ENCODE peak calls at places on chromosomes 3 and 15, in eight cellular contexts. F is kidney tubule cell, T is brain microvascular endothelial cell, J is IMR-90, L is fibroblast of the conjunctiva, D is breast epithelium, Y is HT1080, X is cardiac fibroblast. W is an unnamed sample.

GRCh38 chr3:127479449-127479848 is 111.1 kb downstream of the TPRA1 start:
- DNase-seq in F (no peak), T (no peak), J (no peak), L (no peak), D (no peak), Y (no peak), X (no peak), W (no peak)

GRCh38 chr3:40116478-40117162 is 192.9 kb upstream of the EIF1B start:
- DNase-seq in F (peak; percentile 83), T (peak; percentile 66), J (peak; percentile 6), L (peak; percentile 23), D (no peak), Y (peak; percentile 66), X (peak; percentile 81), W (no peak)

GRCh38 chr15:73368301-73369072 is at the start of gene HCN4:
- DNase-seq in F (peak; percentile 39), T (no peak), J (no peak), L (no peak), D (no peak), Y (no peak), X (no peak), W (no peak)

GRCh38 chr15:79028411-79028964 is 62.1 kb downstream of the RASGRF1 start:
- DNase-seq in F (peak; percentile 53), T (peak; percentile 43), J (peak; percentile 20), L (peak; percentile 5), D (no peak), Y (peak; percentile 35), X (peak; percentile 53), W (no peak)

GRCh38 chr3:59563966-59564365 is 514.1 kb upstream of the CFAP20DC start:
- DNase-seq in F (peak; percentile 71), T (no peak), J (no peak), L (no peak), D (no peak), Y (no peak), X (no peak), W (no peak)

GRCh38 chr3:106379251-106379750 is 510.5 kb upstream of the CBLB start:
- DNase-seq in F (peak; percentile 40), T (no peak), J (no peak), L (no peak), D (peak; percentile 28), Y (no peak), X (peak; percentile 5), W (no peak)

GRCh38 chr15:81235781-81236507 is 39.3 kb downstream of the IL16 start:
- DNase-seq in F (peak; percentile 92), T (peak; percentile 94), J (peak; percentile 99), L (peak; percentile 26), D (no peak), Y (peak; percentile 98), X (peak; percentile 96), W (peak; percentile 59)

GRCh38 chr15:78179906-78180305 is 30.7 kb downstream of the IDH3A start:
- DNase-seq in F (no peak), T (no peak), J (no peak), L (no peak), D (peak; percentile 10), Y (no peak), X (no peak), W (no peak)

GRCh38 chr3:178802259-178802658 is 266.0 kb downstream of the KCNMB2 start:
- DNase-seq in F (no peak), T (no peak), J (no peak), L (no peak), D (no peak), Y (no peak), X (no peak), W (no peak)

GRCh38 chr15:40902605-40903561 is 8.6 kb downstream of the VPS18 start:
- DNase-seq in F (no peak), T (no peak), J (no peak), L (no peak), D (peak; percentile 70), Y (no peak), X (peak; percentile 28), W (no peak)

GRCh38 chr3:69385723-69386483 is at the start of gene FRMD4B:
- DNase-seq in F (peak; percentile 59), T (no peak), J (no peak), L (no peak), D (peak; percentile 62), Y (peak; percentile 62), X (peak; percentile 17), W (peak; percentile 39)

GRCh38 chr3:71035314-71035713 is 548.2 kb downstream of the FOXP1 start:
- DNase-seq in F (no peak), T (peak; percentile 86), J (peak; percentile 83), L (no peak), D (no peak), Y (peak; percentile 70), X (peak; percentile 77), W (no peak)

GRCh38 chr3:45665101-45665572 is 24.1 kb upstream of the SACM1L start:
- DNase-seq in F (peak; percentile 66), T (no peak), J (peak; percentile 39), L (no peak), D (peak; percentile 53), Y (no peak), X (peak; percentile 58), W (no peak)

GRCh38 chr3:159926573-159926972 is 62.1 kb upstream of the IL12A start:
- DNase-seq in F (no peak), T (no peak), J (no peak), L (no peak), D (no peak), Y (no peak), X (no peak), W (no peak)

GRCh38 chr15:68909601-68910000 is 20.7 kb upstream of the SPESP1 start:
- DNase-seq in F (no peak), T (no peak), J (no peak), L (no peak), D (no peak), Y (no peak), X (no peak), W (no peak)

GRCh38 chr3:31439888-31440287 is 92.8 kb upstream of the STT3B start:
- DNase-seq in F (no peak), T (no peak), J (no peak), L (no peak), D (no peak), Y (peak; percentile 7), X (no peak), W (no peak)

GRCh38 chr3:171676600-171677175 is 133.6 kb downstream of the PLD1 start:
- DNase-seq in F (peak; percentile 17), T (no peak), J (no peak), L (no peak), D (no peak), Y (no peak), X (no peak), W (no peak)

GRCh38 chr3:126056681-126057546 is 27.0 kb downstream of the SLC41A3 start:
- DNase-seq in F (peak; percentile 20), T (no peak), J (peak; percentile 2), L (no peak), D (no peak), Y (peak; percentile 60), X (peak; percentile 48), W (no peak)

GRCh38 chr15:22786868-22787698 is 639 bp downstream of the NIPA1 start:
- DNase-seq in F (peak; percentile 47), T (no peak), J (no peak), L (no peak), D (no peak), Y (no peak), X (peak; percentile 39), W (no peak)

GRCh38 chr3:98814799-98815450 is 51.8 kb downstream of the ST3GAL6 start:
- DNase-seq in F (no peak), T (peak; percentile 63), J (peak; percentile 90), L (peak; percentile 35), D (no peak), Y (peak; percentile 56), X (peak; percentile 76), W (no peak)

GRCh38 chr3:62161306-62161705 is 212.0 kb downstream of the FEZF2 start:
- DNase-seq in F (no peak), T (peak; percentile 81), J (peak; percentile 64), L (no peak), D (no peak), Y (peak; percentile 25), X (peak; percentile 84), W (no peak)

GRCh38 chr3:167575000-167575399 is 78.7 kb downstream of the WDR49 start:
- DNase-seq in F (no peak), T (no peak), J (no peak), L (no peak), D (no peak), Y (no peak), X (no peak), W (no peak)

GRCh38 chr15:90907051-90907660 is 4.1 kb downstream of the MAN2A2 start:
- DNase-seq in F (no peak), T (no peak), J (no peak), L (no peak), D (no peak), Y (no peak), X (no peak), W (no peak)

GRCh38 chr3:111668912-111669488 is 73.9 kb upstream of the ZBED2 start:
- DNase-seq in F (peak; percentile 80), T (no peak), J (peak; percentile 76), L (peak; percentile 54), D (no peak), Y (peak; percentile 83), X (peak; percentile 78), W (no peak)

GRCh38 chr3:153572654-153573053 is 410.6 kb downstream of the RAP2B start:
- DNase-seq in F (no peak), T (no peak), J (no peak), L (no peak), D (no peak), Y (no peak), X (no peak), W (no peak)

GRCh38 chr3:37688756-37689155 is 172.9 kb upstream of the CTDSPL start:
- DNase-seq in F (peak; percentile 81), T (no peak), J (no peak), L (no peak), D (no peak), Y (no peak), X (no peak), W (no peak)

GRCh38 chr15:58285921-58286278 is 145.9 kb upstream of the LIPC start:
- DNase-seq in F (no peak), T (no peak), J (peak; percentile 2), L (no peak), D (no peak), Y (no peak), X (no peak), W (no peak)

GRCh38 chr3:149610351-149611105 is 47.3 kb downstream of the WWTR1 start:
- DNase-seq in F (peak; percentile 51), T (no peak), J (peak; percentile 50), L (no peak), D (no peak), Y (no peak), X (no peak), W (no peak)

GRCh38 chr3:164196477-164196876 is 881.8 kb downstream of the SI start:
- DNase-seq in F (no peak), T (no peak), J (no peak), L (no peak), D (no peak), Y (no peak), X (no peak), W (no peak)

GRCh38 chr15:63385911-63386531 is 4.4 kb upstream of the CA12 start:
- DNase-seq in F (no peak), T (no peak), J (no peak), L (no peak), D (no peak), Y (peak; percentile 50), X (no peak), W (no peak)

GRCh38 chr3:20930034-20930433 is 744.0 kb upstream of the SGO1 start:
- DNase-seq in F (peak; percentile 39), T (peak; percentile 16), J (no peak), L (peak; percentile 1), D (no peak), Y (peak; percentile 3), X (peak; percentile 29), W (no peak)

W was measured in retinal pigment epithelial cell.